ENCODE peak calls at places on chromosomes 11 and 22, in four cellular contexts. P is neural progenitor cell, K is fibroblast of pulmonary artery, R is dorsolateral prefrontal cortex. F is an unnamed sample.

GRCh38 chr11:19530505-19530904 is 182.1 kb upstream of the NAV2 start:
- DNase-seq in R (no peak), P (no peak), K (no peak), F (no peak)

GRCh38 chr11:102802341-102802740 is 4.4 kb upstream of the MMP1 start:
- DNase-seq in K (peak), P (no peak), R (no peak), F (no peak)

GRCh38 chr11:128421577-128421976 is 165.8 kb downstream of the ETS1 start:
- DNase-seq in P (peak), K (peak), R (no peak), F (no peak)

GRCh38 chr11:44305643-44306468 is 4.1 kb downstream of the ALX4 start:
- DNase-seq in K (no peak), P (peak), R (no peak), F (no peak)

GRCh38 chr11:129973068-129973467 is 29.6 kb downstream of the PRDM10 start:
- DNase-seq in R (no peak), K (no peak), P (no peak), F (no peak)

GRCh38 chr22:26484360-26484706 is 656 bp downstream of the SRRD start:
- DNase-seq in P (no peak), R (no peak), K (no peak), F (no peak)

GRCh38 chr11:1734571-1735081 is 15.8 kb downstream of the IFITM10 start:
- DNase-seq in K (no peak), P (no peak), R (no peak), F (no peak)

GRCh38 chr11:109426442-109426841 is 4.5 kb downstream of the C11orf87 start:
- DNase-seq in K (no peak), R (no peak), P (peak), F (no peak)

GRCh38 chr11:45179686-45180085 is 33.2 kb downstream of the PRDM11 start:
- DNase-seq in K (no peak), R (no peak), P (no peak), F (no peak)

GRCh38 chr22:37581534-37581933 is 1.6 kb upstream of the LGALS2 start:
- DNase-seq in P (no peak), K (no peak), R (peak), F (peak)

GRCh38 chr11:128198206-128198605 is 389.2 kb downstream of the ETS1 start:
- DNase-seq in P (no peak), R (no peak), K (peak), F (no peak)

GRCh38 chr11:34654491-34655334 is 33.8 kb downstream of the EHF start:
- DNase-seq in P (no peak), R (no peak), K (peak), F (no peak)

GRCh38 chr11:45988922-45989321 is 66.5 kb downstream of the LARGE2 start:
- DNase-seq in K (no peak), P (no peak), R (no peak), F (no peak)

GRCh38 chr22:39234157-39234793 is 10.5 kb downstream of the PDGFB start:
- DNase-seq in K (peak), P (peak), R (no peak), F (peak)
- H3K4me3 ChIP-seq in K (no peak), P (no peak), R (no peak), F (no peak)

DNA sequence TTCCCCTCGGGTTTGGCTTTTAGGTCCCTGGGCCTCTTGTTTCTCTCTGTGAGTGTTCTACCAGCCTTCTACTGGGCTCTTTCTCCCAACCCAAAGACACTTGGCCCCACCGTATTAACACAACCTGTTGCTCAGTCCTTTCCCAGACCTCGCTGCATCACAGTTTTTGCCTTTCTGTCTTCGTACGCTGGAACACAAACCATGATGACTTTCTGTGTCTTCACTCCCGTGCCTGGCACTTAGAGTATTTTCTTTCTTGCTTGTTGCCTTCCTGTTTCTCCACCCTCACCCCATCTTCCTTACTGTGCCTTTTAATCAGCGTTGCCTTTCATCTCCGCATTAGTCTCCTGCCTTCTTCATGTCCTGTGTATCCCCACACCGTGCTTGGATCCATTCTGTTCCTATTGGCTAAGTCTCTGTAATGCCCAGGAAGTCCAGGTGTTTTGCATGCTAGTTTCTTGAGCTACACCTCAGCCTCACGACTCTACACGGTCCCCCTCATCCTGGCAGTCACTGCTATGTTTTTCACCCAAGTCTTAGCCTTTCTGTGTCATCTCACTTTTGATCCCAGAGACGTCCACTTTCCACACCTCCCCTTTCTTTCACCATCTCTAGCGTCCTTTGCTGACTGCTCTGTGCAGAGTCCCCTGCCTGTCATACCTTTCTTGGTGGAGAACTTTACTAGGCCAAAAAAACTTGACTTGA is 1.6 kb downstream of the MARK2 start:
- DNase-seq in R (no peak), P (no peak), K (no peak), F (no peak)
- H3K4me3 ChIP-seq in R (peak), P (peak), K (peak), F (peak)

DNA sequence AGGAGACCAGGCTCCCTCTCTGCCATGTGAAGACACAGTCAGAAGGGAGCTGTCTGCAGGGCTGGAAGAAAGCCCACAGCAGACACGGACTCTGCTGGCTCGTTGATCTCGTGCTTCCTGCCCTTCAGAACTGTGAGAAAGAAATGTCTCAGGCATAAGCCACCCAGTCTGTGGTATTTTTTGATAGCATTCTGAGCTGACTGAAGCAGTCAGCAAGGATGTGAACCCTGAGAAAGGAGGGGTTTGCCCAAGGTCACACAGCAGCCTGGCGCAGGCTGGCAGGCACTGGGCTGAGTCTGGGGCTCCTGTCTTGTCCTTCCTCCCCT is 255.1 kb upstream of the B3GAT1 start:
- DNase-seq in R (no peak), P (no peak), K (no peak), F (no peak)
- H3K4me3 ChIP-seq in R (no peak), P (no peak), K (no peak), F (no peak)

DNA sequence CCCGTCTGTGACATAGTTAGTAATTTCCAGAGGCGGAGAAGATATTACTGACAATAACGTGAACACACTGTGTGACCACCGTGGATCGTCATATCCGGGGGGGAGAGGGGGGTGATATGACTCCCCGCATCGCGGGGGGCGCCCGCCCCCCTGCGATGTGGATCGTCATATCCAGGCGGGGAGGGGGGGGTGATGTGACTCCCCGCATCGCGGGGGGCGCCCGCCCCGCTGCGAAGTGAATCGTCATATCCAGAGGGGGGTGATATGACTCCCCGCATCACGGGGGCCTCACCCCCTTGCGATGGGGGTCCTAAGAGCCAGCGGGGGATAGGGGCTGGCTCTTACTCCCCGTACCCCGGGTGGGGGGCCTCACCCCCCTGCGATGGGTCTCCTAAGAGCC is 20.0 kb downstream of the UNC93B1 start:
- DNase-seq in P (no peak), K (no peak), R (no peak), F (no peak)
- H3K4me3 ChIP-seq in P (no peak), K (no peak), R (no peak), F (no peak)